ENCODE peak calls at places on chromosome 2, in nine cellular contexts. One of them, this sample, is unnamed.

GRCh38 chr2:208406474-208407451 is at the start of gene PTH2R:
- DNase-seq in M059J: no peak
- DNase-seq in Caki2: no peak
- DNase-seq in SK-MEL-5: no peak
- DNase-seq in RWPE1: no peak
- DNase-seq in T-cell: no peak
- DNase-seq in T-helper 1 cell: no peak
- DNase-seq in astrocyte of the spinal cord: no peak
- DNase-seq in anterior cingulate cortex: no peak
- DNase-seq in this sample: no peak

GRCh38 chr2:110906613-110907365 is 174.4 kb downstream of the ACOXL start:
- DNase-seq in M059J: no peak
- DNase-seq in Caki2: no peak
- DNase-seq in SK-MEL-5: no peak
- DNase-seq in RWPE1: no peak
- DNase-seq in T-cell: no peak
- DNase-seq in T-helper 1 cell: no peak
- DNase-seq in astrocyte of the spinal cord: no peak
- DNase-seq in anterior cingulate cortex: no peak
- DNase-seq in this sample: no peak

GRCh38 chr2:239729681-239730566 is 295.2 kb downstream of the NDUFA10 start:
- DNase-seq in M059J: no peak
- DNase-seq in Caki2: no peak
- DNase-seq in SK-MEL-5: no peak
- DNase-seq in RWPE1: no peak
- DNase-seq in T-cell: no peak
- DNase-seq in T-helper 1 cell: no peak
- DNase-seq in astrocyte of the spinal cord: no peak
- DNase-seq in anterior cingulate cortex: no peak
- DNase-seq in this sample: no peak

GRCh38 chr2:125341353-125341752 is 1314.6 kb upstream of the GYPC start:
- DNase-seq in M059J: no peak
- DNase-seq in Caki2: no peak
- DNase-seq in SK-MEL-5: no peak
- DNase-seq in RWPE1: no peak
- DNase-seq in T-cell: no peak
- DNase-seq in T-helper 1 cell: no peak
- DNase-seq in astrocyte of the spinal cord: no peak
- DNase-seq in anterior cingulate cortex: no peak
- DNase-seq in this sample: no peak

GRCh38 chr2:235472443-235472842 is 21.4 kb upstream of the AGAP1 start:
- DNase-seq in M059J: no peak
- DNase-seq in Caki2: peak
- DNase-seq in SK-MEL-5: no peak
- DNase-seq in RWPE1: no peak
- DNase-seq in T-cell: no peak
- DNase-seq in T-helper 1 cell: no peak
- DNase-seq in astrocyte of the spinal cord: no peak
- DNase-seq in anterior cingulate cortex: no peak
- DNase-seq in this sample: no peak

GRCh38 chr2:203498161-203498560 is 36.9 kb downstream of the RAPH1 start:
- DNase-seq in M059J: peak
- DNase-seq in Caki2: peak
- DNase-seq in SK-MEL-5: peak
- DNase-seq in RWPE1: peak
- DNase-seq in T-cell: no peak
- DNase-seq in T-helper 1 cell: no peak
- DNase-seq in astrocyte of the spinal cord: peak
- DNase-seq in anterior cingulate cortex: no peak
- DNase-seq in this sample: peak

GRCh38 chr2:29802976-29803375 is 118.4 kb downstream of the ALK start:
- DNase-seq in M059J: peak
- DNase-seq in Caki2: no peak
- DNase-seq in SK-MEL-5: no peak
- DNase-seq in RWPE1: no peak
- DNase-seq in T-cell: no peak
- DNase-seq in T-helper 1 cell: no peak
- DNase-seq in astrocyte of the spinal cord: peak
- DNase-seq in anterior cingulate cortex: no peak
- DNase-seq in this sample: no peak

GRCh38 chr2:203682688-203683130 is 23.7 kb upstream of the CD28 start:
- DNase-seq in M059J: peak
- DNase-seq in Caki2: no peak
- DNase-seq in SK-MEL-5: peak
- DNase-seq in RWPE1: peak
- DNase-seq in T-cell: no peak
- DNase-seq in T-helper 1 cell: no peak
- DNase-seq in astrocyte of the spinal cord: peak
- DNase-seq in anterior cingulate cortex: no peak
- DNase-seq in this sample: peak

GRCh38 chr2:43707255-43707654 is 31.0 kb upstream of the C1GALT1C1L start:
- DNase-seq in M059J: peak
- DNase-seq in Caki2: no peak
- DNase-seq in SK-MEL-5: peak
- DNase-seq in RWPE1: peak
- DNase-seq in T-cell: no peak
- DNase-seq in T-helper 1 cell: no peak
- DNase-seq in astrocyte of the spinal cord: peak
- DNase-seq in anterior cingulate cortex: no peak
- DNase-seq in this sample: peak

GRCh38 chr2:69915050-69915945 is at the start of gene MXD1:
- DNase-seq in M059J: peak
- DNase-seq in Caki2: no peak
- DNase-seq in SK-MEL-5: no peak
- DNase-seq in RWPE1: no peak
- DNase-seq in T-cell: no peak
- DNase-seq in T-helper 1 cell: no peak
- DNase-seq in astrocyte of the spinal cord: no peak
- DNase-seq in anterior cingulate cortex: no peak
- DNase-seq in this sample: no peak

GRCh38 chr2:223076573-223076972 is 24.6 kb downstream of the KCNE4 start:
- DNase-seq in M059J: peak
- DNase-seq in Caki2: no peak
- DNase-seq in SK-MEL-5: no peak
- DNase-seq in RWPE1: no peak
- DNase-seq in T-cell: no peak
- DNase-seq in T-helper 1 cell: no peak
- DNase-seq in astrocyte of the spinal cord: peak
- DNase-seq in anterior cingulate cortex: no peak
- DNase-seq in this sample: no peak

GRCh38 chr2:23600336-23600735 is 215.4 kb downstream of the KLHL29 start:
- DNase-seq in M059J: no peak
- DNase-seq in Caki2: no peak
- DNase-seq in SK-MEL-5: no peak
- DNase-seq in RWPE1: no peak
- DNase-seq in T-cell: no peak
- DNase-seq in T-helper 1 cell: no peak
- DNase-seq in astrocyte of the spinal cord: no peak
- DNase-seq in anterior cingulate cortex: no peak
- DNase-seq in this sample: no peak

GRCh38 chr2:62578837-62579640 is 73.0 kb upstream of the TMEM17 start:
- DNase-seq in M059J: peak
- DNase-seq in Caki2: peak
- DNase-seq in SK-MEL-5: no peak
- DNase-seq in RWPE1: peak
- DNase-seq in T-cell: no peak
- DNase-seq in T-helper 1 cell: no peak
- DNase-seq in astrocyte of the spinal cord: peak
- DNase-seq in anterior cingulate cortex: no peak
- DNase-seq in this sample: peak

GRCh38 chr2:46706264-46706983 is 209.2 kb downstream of the MCFD2 start:
- DNase-seq in M059J: peak
- DNase-seq in Caki2: no peak
- DNase-seq in SK-MEL-5: no peak
- DNase-seq in RWPE1: no peak
- DNase-seq in T-cell: no peak
- DNase-seq in T-helper 1 cell: no peak
- DNase-seq in astrocyte of the spinal cord: no peak
- DNase-seq in anterior cingulate cortex: no peak
- DNase-seq in this sample: peak

GRCh38 chr2:39470580-39470979 is 33.5 kb upstream of the MAP4K3 start:
- DNase-seq in M059J: no peak
- DNase-seq in Caki2: no peak
- DNase-seq in SK-MEL-5: no peak
- DNase-seq in RWPE1: no peak
- DNase-seq in T-cell: no peak
- DNase-seq in T-helper 1 cell: no peak
- DNase-seq in astrocyte of the spinal cord: no peak
- DNase-seq in anterior cingulate cortex: no peak
- DNase-seq in this sample: no peak

GRCh38 chr2:135980450-135981080 is 4.9 kb downstream of the DARS1 start:
- DNase-seq in M059J: no peak
- DNase-seq in Caki2: no peak
- DNase-seq in SK-MEL-5: no peak
- DNase-seq in RWPE1: no peak
- DNase-seq in T-cell: no peak
- DNase-seq in T-helper 1 cell: no peak
- DNase-seq in astrocyte of the spinal cord: no peak
- DNase-seq in anterior cingulate cortex: no peak
- DNase-seq in this sample: no peak

GRCh38 chr2:101502095-101502494 is 27.2 kb upstream of the RFX8 start:
- DNase-seq in M059J: no peak
- DNase-seq in Caki2: no peak
- DNase-seq in SK-MEL-5: no peak
- DNase-seq in RWPE1: no peak
- DNase-seq in T-cell: no peak
- DNase-seq in T-helper 1 cell: no peak
- DNase-seq in astrocyte of the spinal cord: no peak
- DNase-seq in anterior cingulate cortex: no peak
- DNase-seq in this sample: no peak

GRCh38 chr2:20526146-20526545 is 79.3 kb downstream of the RHOB start:
- DNase-seq in M059J: no peak
- DNase-seq in Caki2: no peak
- DNase-seq in SK-MEL-5: no peak
- DNase-seq in RWPE1: no peak
- DNase-seq in T-cell: no peak
- DNase-seq in T-helper 1 cell: no peak
- DNase-seq in astrocyte of the spinal cord: peak
- DNase-seq in anterior cingulate cortex: no peak
- DNase-seq in this sample: no peak

This sample was measured in endothelial cell of umbilical vein.